ENCODE peak calls at places on chromosomes 2 and 18, in seven cellular contexts. D is Peyer's patch, X is ovary, Z is PC-9, H is heart right ventricle, V is heart left ventricle, R is astrocyte. G is an unnamed sample.

GRCh38 chr18:45164551-45164950 is 450.7 kb upstream of the SLC14A2 start:
- DNase-seq in X (no peak), R (no peak), Z (no peak), H (no peak), V (no peak), D (no peak), G (no peak)

GRCh38 chr2:181680937-181681811 is 857 bp upstream of the NEUROD1 start:
- DNase-seq in X (no peak), Z (no peak), H (no peak), R (no peak), V (no peak), D (no peak), G (no peak)

GRCh38 chr2:40721595-40721994 is 269.7 kb upstream of the SLC8A1 start:
- DNase-seq in D (no peak), X (no peak), Z (no peak), H (no peak), R (peak), V (no peak), G (no peak)

GRCh38 chr2:151842830-151843668 is 14.8 kb upstream of the ARL5A start:
- DNase-seq in V (no peak), R (no peak), Z (no peak), H (no peak), X (no peak), D (no peak), G (no peak)

GRCh38 chr2:64402876-64403275 is 51.1 kb upstream of the LGALSL start:
- DNase-seq in V (no peak), R (no peak), X (no peak), H (no peak), D (no peak), Z (no peak), G (no peak)

GRCh38 chr2:65431417-65432226 is 777 bp downstream of the SPRED2 start:
- DNase-seq in X (peak), H (peak), D (peak), V (peak), Z (peak), R (no peak), G (peak)

GRCh38 chr2:197298609-197299008 is 12.0 kb downstream of the ANKRD44 start:
- DNase-seq in X (no peak), Z (no peak), V (no peak), D (no peak), R (no peak), H (no peak), G (no peak)

GRCh38 chr2:241851325-241852115 is 7.2 kb downstream of the PDCD1 start:
- DNase-seq in R (no peak), Z (no peak), D (no peak), X (no peak), H (no peak), V (peak), G (no peak)

GRCh38 chr2:203553784-203554183 is 18.7 kb upstream of the RAPH1 start:
- DNase-seq in V (no peak), H (no peak), X (no peak), R (no peak), Z (no peak), D (no peak), G (no peak)

GRCh38 chr2:121243821-121244460 is 41.1 kb downstream of the TFCP2L1 start:
- DNase-seq in X (no peak), H (no peak), D (no peak), R (no peak), V (peak), Z (no peak), G (no peak)

GRCh38 chr2:2263196-2263829 is 67.8 kb downstream of the MYT1L start:
- DNase-seq in X (no peak), D (no peak), R (no peak), Z (no peak), H (no peak), V (no peak), G (no peak)

GRCh38 chr2:142131016-142131714 is at the start of gene LRP1B:
- DNase-seq in H (no peak), D (no peak), X (peak), Z (peak), R (peak), V (no peak), G (no peak)

GRCh38 chr2:182718459-182718858 is 2.4 kb downstream of the DNAJC10 start:
- DNase-seq in R (no peak), X (no peak), H (no peak), Z (no peak), D (no peak), V (no peak), G (no peak)

DNA sequence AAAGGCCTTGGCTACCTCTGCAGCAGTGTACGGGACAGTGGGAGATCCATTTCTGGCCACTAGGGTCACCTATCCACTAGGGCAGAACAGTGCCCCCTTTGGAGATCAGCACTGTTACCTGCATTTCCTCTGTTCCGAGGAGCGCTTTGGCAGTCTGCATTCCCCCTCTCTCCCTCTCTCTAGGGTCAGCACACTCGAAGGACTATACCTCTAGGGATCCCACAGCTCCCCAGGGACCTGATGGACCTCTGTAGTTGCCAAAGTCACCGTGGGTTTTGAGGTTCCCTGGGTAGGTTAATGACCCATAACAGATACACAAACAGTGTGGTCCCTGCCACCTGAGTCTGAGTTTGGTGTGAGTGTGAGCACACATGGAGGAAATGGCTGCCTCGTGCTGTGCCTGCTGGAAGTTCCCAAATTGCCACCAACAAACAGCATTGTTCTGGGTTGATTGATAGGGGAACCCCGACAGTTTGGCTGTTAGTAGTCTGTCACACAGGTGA is 99.8 kb upstream of the VWC2L start:
- DNase-seq in Z (no peak), V (no peak), D (no peak), H (no peak), R (no peak), X (no peak), G (no peak)
- TF ChIP-seq CTCF in Z (no peak), V (no peak), D (no peak), H (no peak), R (no peak), X (no peak), G (no peak)

GRCh38 chr18:5388896-5389295 is 93.4 kb upstream of the ZBTB14 start:
- DNase-seq in D (no peak), Z (no peak), X (no peak), H (no peak), R (no peak), V (no peak), G (no peak)
- H3K27ac ChIP-seq in D (no peak), Z (no peak), X (no peak), H (no peak), R (no peak), V (no peak), G (no peak)

DNA sequence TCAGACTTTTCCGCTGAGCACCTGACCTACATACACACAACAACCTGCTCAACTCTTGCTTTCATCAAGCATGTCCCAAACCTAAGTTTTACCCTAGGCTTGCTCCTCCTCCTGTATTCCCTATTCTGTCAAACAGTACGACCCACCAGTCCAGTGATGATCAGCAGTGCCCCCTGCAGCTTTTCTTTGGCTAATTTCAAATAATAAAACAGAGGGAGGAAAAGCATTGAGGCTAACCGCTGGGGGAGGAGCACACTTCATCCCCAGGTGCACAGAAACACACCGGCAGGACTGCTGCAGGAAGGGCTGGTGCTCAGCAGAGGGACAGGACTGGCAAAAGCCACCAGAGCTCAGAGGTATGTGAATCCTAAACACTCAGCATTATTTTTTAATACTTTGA is 21.2 kb downstream of the E2F6 start:
- DNase-seq in X (no peak), D (no peak), R (no peak), V (no peak), H (no peak), Z (no peak), G (no peak)
- TF ChIP-seq CTCF in X (no peak), D (no peak), R (no peak), V (no peak), H (no peak), Z (peak), G (no peak)

GRCh38 chr2:134253804-134254203 is at the start of gene MGAT5:
- DNase-seq in X (no peak), R (no peak), V (no peak), Z (no peak), H (no peak), D (no peak), G (no peak)
- H3K27ac ChIP-seq in X (no peak), R (no peak), V (peak), Z (no peak), H (peak), D (peak), G (no peak)

GRCh38 chr2:230137902-230138539 is 69.3 kb upstream of the SLC16A14 start:
- DNase-seq in Z (no peak), H (no peak), R (peak), D (no peak), X (no peak), V (no peak), G (no peak)
- TF ChIP-seq CTCF in Z (no peak), H (no peak), R (no peak), D (no peak), X (no peak), V (no peak), G (no peak)

GRCh38 chr2:73980566-73980965 is 4.1 kb upstream of the TET3 start:
- DNase-seq in H (no peak), R (no peak), X (no peak), D (no peak), V (no peak), Z (no peak), G (no peak)

GRCh38 chr2:73983322-73984202 is 1.1 kb upstream of the TET3 start:
- DNase-seq in R (no peak), X (peak), H (no peak), Z (peak), V (no peak), D (peak), G (peak)

GRCh38 chr2:73979686-73980085 is 5.0 kb upstream of the TET3 start:
- DNase-seq in X (no peak), H (no peak), V (no peak), Z (peak), R (peak), D (no peak), G (no peak)

GRCh38 chr2:73982140-73982617 is 2.5 kb upstream of the TET3 start:
- DNase-seq in Z (no peak), R (peak), H (peak), D (no peak), X (no peak), V (peak), G (no peak)

DNA sequence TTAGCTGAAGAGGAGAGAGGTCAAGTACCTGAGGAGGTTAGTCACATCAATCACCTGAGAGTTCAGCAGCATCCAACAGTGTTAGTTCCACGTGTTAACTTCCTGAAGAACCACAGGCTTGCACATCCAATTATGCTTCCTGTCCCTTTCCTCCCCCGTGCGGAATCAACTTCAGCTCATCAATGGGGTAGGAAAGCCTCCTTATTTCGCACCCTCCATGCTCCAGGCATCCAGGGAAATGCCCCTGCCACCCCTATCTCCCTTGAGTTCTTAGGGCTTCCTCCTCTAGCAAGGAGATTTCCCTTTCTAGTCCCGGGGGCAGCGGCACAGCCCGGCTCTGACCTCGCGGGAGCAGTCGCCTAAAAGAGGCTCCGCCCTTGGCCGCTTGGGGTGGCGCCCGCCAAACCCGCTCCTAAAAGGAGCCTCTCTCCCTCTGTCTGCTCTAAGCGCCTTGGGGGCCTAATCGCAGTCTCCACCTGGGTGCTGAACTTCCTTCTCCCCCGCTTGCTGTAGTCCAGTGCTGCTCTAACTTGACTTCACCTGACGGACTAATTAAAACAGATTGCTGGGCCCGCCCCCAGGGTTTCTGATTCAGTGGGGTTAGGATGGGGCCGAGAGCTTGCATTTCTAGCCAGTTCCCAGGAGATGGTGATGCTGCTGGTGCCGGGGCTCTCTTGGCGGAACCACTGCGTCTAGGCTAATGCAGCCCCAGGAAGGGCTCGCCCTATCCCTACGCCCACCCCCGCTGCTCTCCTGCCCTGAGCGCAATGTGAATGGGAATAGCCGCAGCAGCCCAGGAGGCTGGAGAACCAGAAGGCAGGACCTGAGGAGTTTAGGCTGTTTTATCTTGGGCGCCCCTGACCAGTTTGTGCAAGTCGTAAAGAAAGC is 3.4 kb upstream of the TET3 start:
- DNase-seq in R (no peak), H (peak), V (peak), Z (peak), X (peak), D (peak), G (no peak)
- H3K27ac ChIP-seq in R (no peak), H (no peak), V (peak), Z (no peak), X (no peak), D (peak), G (no peak)

G was measured in HL-60.